ENCODE peak calls at places on chromosomes 1 and 21, in ten cellular contexts. One of them, this sample, is unnamed.

GRCh38 chr1:77831976-77832695 is 52.7 kb downstream of the MIGA1 start:
- DNase-seq in stimulated activated CD8-positive, alpha-beta memory T cell treated with anti-CD3 and anti-CD28 coated beads, Interleukin-15, amount 100 ng/mL, for 24 hours: no peak
- DNase-seq in activated T-helper 1 cell treated with anti-CD3 and anti-CD28 coated beads, Interleukin-2, amount 50 U/mL, for 16 hours: no peak
- DNase-seq in colonic mucosa: no peak
- DNase-seq in NCI-H774: no peak
- DNase-seq in SHP77: no peak
- DNase-seq in AML-193: no peak
- DNase-seq in Ammon's horn: no peak
- DNase-seq in left ventricle myocardium inferior: no peak
- DNase-seq in omental fat pad: no peak
- DNase-seq in this sample: no peak

GRCh38 chr1:203839081-203839480 is 22.3 kb upstream of the SNRPE start:
- DNase-seq in NCI-H774: no peak
- DNase-seq in activated T-helper 1 cell treated with anti-CD3 and anti-CD28 coated beads, Interleukin-2, amount 50 U/mL, for 16 hours: no peak
- DNase-seq in omental fat pad: no peak
- DNase-seq in stimulated activated CD8-positive, alpha-beta memory T cell treated with anti-CD3 and anti-CD28 coated beads, Interleukin-15, amount 100 ng/mL, for 24 hours: no peak
- DNase-seq in left ventricle myocardium inferior: no peak
- DNase-seq in colonic mucosa: no peak
- DNase-seq in Ammon's horn: no peak
- DNase-seq in AML-193: no peak
- DNase-seq in SHP77: no peak
- DNase-seq in this sample: peak; percentile 32

GRCh38 chr1:119001181-119002018 is 13.3 kb upstream of the TBX15 start:
- DNase-seq in AML-193: no peak
- DNase-seq in stimulated activated CD8-positive, alpha-beta memory T cell treated with anti-CD3 and anti-CD28 coated beads, Interleukin-15, amount 100 ng/mL, for 24 hours: no peak
- DNase-seq in Ammon's horn: no peak
- DNase-seq in NCI-H774: no peak
- DNase-seq in colonic mucosa: no peak
- DNase-seq in SHP77: no peak
- DNase-seq in omental fat pad: no peak
- DNase-seq in activated T-helper 1 cell treated with anti-CD3 and anti-CD28 coated beads, Interleukin-2, amount 50 U/mL, for 16 hours: no peak
- DNase-seq in left ventricle myocardium inferior: no peak
- DNase-seq in this sample: no peak

GRCh38 chr1:202890392-202890791 is 1.4 kb upstream of the RABIF start:
- DNase-seq in left ventricle myocardium inferior: no peak
- DNase-seq in AML-193: no peak
- DNase-seq in stimulated activated CD8-positive, alpha-beta memory T cell treated with anti-CD3 and anti-CD28 coated beads, Interleukin-15, amount 100 ng/mL, for 24 hours: no peak
- DNase-seq in colonic mucosa: no peak
- DNase-seq in activated T-helper 1 cell treated with anti-CD3 and anti-CD28 coated beads, Interleukin-2, amount 50 U/mL, for 16 hours: no peak
- DNase-seq in Ammon's horn: no peak
- DNase-seq in omental fat pad: no peak
- DNase-seq in NCI-H774: no peak
- DNase-seq in SHP77: no peak
- DNase-seq in this sample: no peak

GRCh38 chr1:35505911-35506798 is 51.0 kb downstream of the KIAA0319L start:
- DNase-seq in SHP77: no peak
- DNase-seq in AML-193: no peak
- DNase-seq in stimulated activated CD8-positive, alpha-beta memory T cell treated with anti-CD3 and anti-CD28 coated beads, Interleukin-15, amount 100 ng/mL, for 24 hours: no peak
- DNase-seq in activated T-helper 1 cell treated with anti-CD3 and anti-CD28 coated beads, Interleukin-2, amount 50 U/mL, for 16 hours: no peak
- DNase-seq in left ventricle myocardium inferior: no peak
- DNase-seq in Ammon's horn: no peak
- DNase-seq in NCI-H774: no peak
- DNase-seq in omental fat pad: no peak
- DNase-seq in colonic mucosa: no peak
- DNase-seq in this sample: peak; percentile 96

GRCh38 chr1:162028726-162029125 is 5.1 kb upstream of the OLFML2B start:
- DNase-seq in stimulated activated CD8-positive, alpha-beta memory T cell treated with anti-CD3 and anti-CD28 coated beads, Interleukin-15, amount 100 ng/mL, for 24 hours: no peak
- DNase-seq in Ammon's horn: peak; percentile 68
- DNase-seq in AML-193: no peak
- DNase-seq in colonic mucosa: no peak
- DNase-seq in activated T-helper 1 cell treated with anti-CD3 and anti-CD28 coated beads, Interleukin-2, amount 50 U/mL, for 16 hours: no peak
- DNase-seq in SHP77: no peak
- DNase-seq in omental fat pad: no peak
- DNase-seq in left ventricle myocardium inferior: no peak
- DNase-seq in NCI-H774: no peak
- DNase-seq in this sample: no peak

GRCh38 chr1:45470306-45470798 is 20.6 kb downstream of the TESK2 start:
- DNase-seq in SHP77: no peak
- DNase-seq in activated T-helper 1 cell treated with anti-CD3 and anti-CD28 coated beads, Interleukin-2, amount 50 U/mL, for 16 hours: no peak
- DNase-seq in Ammon's horn: no peak
- DNase-seq in AML-193: no peak
- DNase-seq in stimulated activated CD8-positive, alpha-beta memory T cell treated with anti-CD3 and anti-CD28 coated beads, Interleukin-15, amount 100 ng/mL, for 24 hours: no peak
- DNase-seq in left ventricle myocardium inferior: no peak
- DNase-seq in colonic mucosa: no peak
- DNase-seq in omental fat pad: no peak
- DNase-seq in NCI-H774: no peak
- DNase-seq in this sample: no peak

GRCh38 chr1:178871551-178872320 is 859 bp upstream of the ANGPTL1 start:
- DNase-seq in left ventricle myocardium inferior: no peak
- DNase-seq in NCI-H774: no peak
- DNase-seq in Ammon's horn: no peak
- DNase-seq in colonic mucosa: no peak
- DNase-seq in stimulated activated CD8-positive, alpha-beta memory T cell treated with anti-CD3 and anti-CD28 coated beads, Interleukin-15, amount 100 ng/mL, for 24 hours: no peak
- DNase-seq in omental fat pad: no peak
- DNase-seq in activated T-helper 1 cell treated with anti-CD3 and anti-CD28 coated beads, Interleukin-2, amount 50 U/mL, for 16 hours: no peak
- DNase-seq in SHP77: no peak
- DNase-seq in AML-193: no peak
- DNase-seq in this sample: no peak

GRCh38 chr1:247332901-247333361 is 1.3 kb upstream of the ZNF496 start:
- DNase-seq in SHP77: peak; percentile 16
- DNase-seq in colonic mucosa: peak; percentile 45
- DNase-seq in stimulated activated CD8-positive, alpha-beta memory T cell treated with anti-CD3 and anti-CD28 coated beads, Interleukin-15, amount 100 ng/mL, for 24 hours: no peak
- DNase-seq in Ammon's horn: peak; percentile 49
- DNase-seq in AML-193: no peak
- DNase-seq in omental fat pad: no peak
- DNase-seq in NCI-H774: peak; percentile 19
- DNase-seq in left ventricle myocardium inferior: no peak
- DNase-seq in activated T-helper 1 cell treated with anti-CD3 and anti-CD28 coated beads, Interleukin-2, amount 50 U/mL, for 16 hours: no peak
- DNase-seq in this sample: no peak

GRCh38 chr1:84375965-84376910 is 22.0 kb upstream of the DNASE2B start:
- DNase-seq in omental fat pad: no peak
- DNase-seq in SHP77: no peak
- DNase-seq in stimulated activated CD8-positive, alpha-beta memory T cell treated with anti-CD3 and anti-CD28 coated beads, Interleukin-15, amount 100 ng/mL, for 24 hours: no peak
- DNase-seq in Ammon's horn: no peak
- DNase-seq in colonic mucosa: no peak
- DNase-seq in activated T-helper 1 cell treated with anti-CD3 and anti-CD28 coated beads, Interleukin-2, amount 50 U/mL, for 16 hours: no peak
- DNase-seq in AML-193: no peak
- DNase-seq in NCI-H774: no peak
- DNase-seq in left ventricle myocardium inferior: no peak
- DNase-seq in this sample: no peak

GRCh38 chr1:32351077-32351858 is 11.0 kb downstream of the FAM229A start:
- DNase-seq in activated T-helper 1 cell treated with anti-CD3 and anti-CD28 coated beads, Interleukin-2, amount 50 U/mL, for 16 hours: peak; percentile 83
- DNase-seq in SHP77: peak; percentile 99
- DNase-seq in stimulated activated CD8-positive, alpha-beta memory T cell treated with anti-CD3 and anti-CD28 coated beads, Interleukin-15, amount 100 ng/mL, for 24 hours: peak; percentile 77
- DNase-seq in omental fat pad: peak; percentile 77
- DNase-seq in left ventricle myocardium inferior: peak; percentile 94
- DNase-seq in Ammon's horn: peak; percentile 94
- DNase-seq in colonic mucosa: peak; percentile 94
- DNase-seq in AML-193: peak; percentile 71
- DNase-seq in NCI-H774: peak; percentile 99
- DNase-seq in this sample: peak; percentile 42

GRCh38 chr1:228989992-228990827 is 254.9 kb downstream of the RHOU start:
- DNase-seq in left ventricle myocardium inferior: peak; percentile 74
- DNase-seq in AML-193: peak; percentile 89
- DNase-seq in omental fat pad: no peak
- DNase-seq in Ammon's horn: peak; percentile 88
- DNase-seq in activated T-helper 1 cell treated with anti-CD3 and anti-CD28 coated beads, Interleukin-2, amount 50 U/mL, for 16 hours: no peak
- DNase-seq in NCI-H774: peak; percentile 47
- DNase-seq in SHP77: peak; percentile 68
- DNase-seq in colonic mucosa: peak; percentile 46
- DNase-seq in stimulated activated CD8-positive, alpha-beta memory T cell treated with anti-CD3 and anti-CD28 coated beads, Interleukin-15, amount 100 ng/mL, for 24 hours: no peak
- DNase-seq in this sample: no peak

GRCh38 chr1:246032111-246032551 is 474.9 kb downstream of the SMYD3 start:
- DNase-seq in activated T-helper 1 cell treated with anti-CD3 and anti-CD28 coated beads, Interleukin-2, amount 50 U/mL, for 16 hours: no peak
- DNase-seq in left ventricle myocardium inferior: no peak
- DNase-seq in AML-193: no peak
- DNase-seq in Ammon's horn: peak; percentile 23
- DNase-seq in SHP77: no peak
- DNase-seq in NCI-H774: no peak
- DNase-seq in stimulated activated CD8-positive, alpha-beta memory T cell treated with anti-CD3 and anti-CD28 coated beads, Interleukin-15, amount 100 ng/mL, for 24 hours: no peak
- DNase-seq in colonic mucosa: no peak
- DNase-seq in omental fat pad: no peak
- DNase-seq in this sample: no peak

GRCh38 chr1:61782771-61783170 is 40.5 kb downstream of the PATJ start:
- DNase-seq in AML-193: no peak
- DNase-seq in NCI-H774: no peak
- DNase-seq in left ventricle myocardium inferior: no peak
- DNase-seq in Ammon's horn: no peak
- DNase-seq in SHP77: no peak
- DNase-seq in colonic mucosa: no peak
- DNase-seq in stimulated activated CD8-positive, alpha-beta memory T cell treated with anti-CD3 and anti-CD28 coated beads, Interleukin-15, amount 100 ng/mL, for 24 hours: no peak
- DNase-seq in omental fat pad: no peak
- DNase-seq in activated T-helper 1 cell treated with anti-CD3 and anti-CD28 coated beads, Interleukin-2, amount 50 U/mL, for 16 hours: peak; percentile 6
- DNase-seq in this sample: no peak

GRCh38 chr1:7464736-7465135 is 306.4 kb upstream of the VAMP3 start:
- DNase-seq in omental fat pad: no peak
- DNase-seq in stimulated activated CD8-positive, alpha-beta memory T cell treated with anti-CD3 and anti-CD28 coated beads, Interleukin-15, amount 100 ng/mL, for 24 hours: no peak
- DNase-seq in colonic mucosa: no peak
- DNase-seq in Ammon's horn: no peak
- DNase-seq in SHP77: no peak
- DNase-seq in left ventricle myocardium inferior: no peak
- DNase-seq in NCI-H774: no peak
- DNase-seq in AML-193: no peak
- DNase-seq in activated T-helper 1 cell treated with anti-CD3 and anti-CD28 coated beads, Interleukin-2, amount 50 U/mL, for 16 hours: no peak
- DNase-seq in this sample: no peak

GRCh38 chr21:34836103-34836932 is 167.5 kb downstream of the CLIC6 start:
- DNase-seq in AML-193: no peak
- DNase-seq in SHP77: no peak
- DNase-seq in colonic mucosa: no peak
- DNase-seq in left ventricle myocardium inferior: no peak
- DNase-seq in activated T-helper 1 cell treated with anti-CD3 and anti-CD28 coated beads, Interleukin-2, amount 50 U/mL, for 16 hours: no peak
- DNase-seq in Ammon's horn: peak; percentile 78
- DNase-seq in stimulated activated CD8-positive, alpha-beta memory T cell treated with anti-CD3 and anti-CD28 coated beads, Interleukin-15, amount 100 ng/mL, for 24 hours: no peak
- DNase-seq in omental fat pad: no peak
- DNase-seq in NCI-H774: no peak
- DNase-seq in this sample: peak; percentile 99

GRCh38 chr1:246517391-246517790 is 10.3 kb upstream of the SMYD3 start:
- DNase-seq in omental fat pad: no peak
- DNase-seq in AML-193: no peak
- DNase-seq in Ammon's horn: no peak
- DNase-seq in stimulated activated CD8-positive, alpha-beta memory T cell treated with anti-CD3 and anti-CD28 coated beads, Interleukin-15, amount 100 ng/mL, for 24 hours: no peak
- DNase-seq in colonic mucosa: no peak
- DNase-seq in left ventricle myocardium inferior: no peak
- DNase-seq in SHP77: no peak
- DNase-seq in NCI-H774: no peak
- DNase-seq in activated T-helper 1 cell treated with anti-CD3 and anti-CD28 coated beads, Interleukin-2, amount 50 U/mL, for 16 hours: no peak
- DNase-seq in this sample: no peak

GRCh38 chr21:15084668-15085067 is 19.9 kb upstream of the NRIP1 start:
- DNase-seq in AML-193: no peak
- DNase-seq in Ammon's horn: no peak
- DNase-seq in stimulated activated CD8-positive, alpha-beta memory T cell treated with anti-CD3 and anti-CD28 coated beads, Interleukin-15, amount 100 ng/mL, for 24 hours: no peak
- DNase-seq in omental fat pad: no peak
- DNase-seq in SHP77: no peak
- DNase-seq in left ventricle myocardium inferior: no peak
- DNase-seq in NCI-H774: no peak
- DNase-seq in activated T-helper 1 cell treated with anti-CD3 and anti-CD28 coated beads, Interleukin-2, amount 50 U/mL, for 16 hours: no peak
- DNase-seq in colonic mucosa: no peak
- DNase-seq in this sample: no peak

GRCh38 chr1:30377230-30378022 is 346.0 kb downstream of the MATN1 start:
- DNase-seq in stimulated activated CD8-positive, alpha-beta memory T cell treated with anti-CD3 and anti-CD28 coated beads, Interleukin-15, amount 100 ng/mL, for 24 hours: no peak
- DNase-seq in NCI-H774: no peak
- DNase-seq in activated T-helper 1 cell treated with anti-CD3 and anti-CD28 coated beads, Interleukin-2, amount 50 U/mL, for 16 hours: no peak
- DNase-seq in omental fat pad: no peak
- DNase-seq in colonic mucosa: no peak
- DNase-seq in SHP77: no peak
- DNase-seq in AML-193: no peak
- DNase-seq in left ventricle myocardium inferior: no peak
- DNase-seq in Ammon's horn: no peak
- DNase-seq in this sample: no peak

GRCh38 chr1:43367904-43368645 is at the start of gene ELOVL1:
- DNase-seq in left ventricle myocardium inferior: peak; percentile 95
- DNase-seq in omental fat pad: peak; percentile 70
- DNase-seq in Ammon's horn: peak; percentile 91
- DNase-seq in colonic mucosa: peak; percentile 94
- DNase-seq in stimulated activated CD8-positive, alpha-beta memory T cell treated with anti-CD3 and anti-CD28 coated beads, Interleukin-15, amount 100 ng/mL, for 24 hours: peak; percentile 81
- DNase-seq in SHP77: peak; percentile 84
- DNase-seq in AML-193: peak; percentile 87
- DNase-seq in activated T-helper 1 cell treated with anti-CD3 and anti-CD28 coated beads, Interleukin-2, amount 50 U/mL, for 16 hours: peak; percentile 68
- DNase-seq in NCI-H774: peak; percentile 97
- DNase-seq in this sample: peak; percentile 37

GRCh38 chr1:32816676-32817158 is 441 bp downstream of the YARS1 start:
- DNase-seq in left ventricle myocardium inferior: no peak
- DNase-seq in NCI-H774: peak; percentile 40
- DNase-seq in AML-193: no peak
- DNase-seq in Ammon's horn: peak; percentile 27
- DNase-seq in omental fat pad: no peak
- DNase-seq in SHP77: peak; percentile 34
- DNase-seq in activated T-helper 1 cell treated with anti-CD3 and anti-CD28 coated beads, Interleukin-2, amount 50 U/mL, for 16 hours: no peak
- DNase-seq in stimulated activated CD8-positive, alpha-beta memory T cell treated with anti-CD3 and anti-CD28 coated beads, Interleukin-15, amount 100 ng/mL, for 24 hours: no peak
- DNase-seq in colonic mucosa: no peak
- DNase-seq in this sample: no peak

GRCh38 chr1:69911301-69911801 is 294.0 kb downstream of the LRRC40 start:
- DNase-seq in Ammon's horn: no peak
- DNase-seq in colonic mucosa: no peak
- DNase-seq in AML-193: peak; percentile 87
- DNase-seq in omental fat pad: no peak
- DNase-seq in stimulated activated CD8-positive, alpha-beta memory T cell treated with anti-CD3 and anti-CD28 coated beads, Interleukin-15, amount 100 ng/mL, for 24 hours: no peak
- DNase-seq in NCI-H774: no peak
- DNase-seq in left ventricle myocardium inferior: no peak
- DNase-seq in SHP77: no peak
- DNase-seq in activated T-helper 1 cell treated with anti-CD3 and anti-CD28 coated beads, Interleukin-2, amount 50 U/mL, for 16 hours: no peak
- DNase-seq in this sample: peak; percentile 60

GRCh38 chr1:204673909-204674701 is 11.4 kb downstream of the LRRN2 start:
- DNase-seq in omental fat pad: no peak
- DNase-seq in Ammon's horn: no peak
- DNase-seq in NCI-H774: peak; percentile 75
- DNase-seq in left ventricle myocardium inferior: no peak
- DNase-seq in AML-193: no peak
- DNase-seq in SHP77: peak; percentile 22
- DNase-seq in stimulated activated CD8-positive, alpha-beta memory T cell treated with anti-CD3 and anti-CD28 coated beads, Interleukin-15, amount 100 ng/mL, for 24 hours: no peak
- DNase-seq in colonic mucosa: no peak
- DNase-seq in activated T-helper 1 cell treated with anti-CD3 and anti-CD28 coated beads, Interleukin-2, amount 50 U/mL, for 16 hours: no peak
- DNase-seq in this sample: no peak

GRCh38 chr1:57623039-57623790 is 199.4 kb upstream of the DAB1 start:
- DNase-seq in Ammon's horn: peak; percentile 67
- DNase-seq in AML-193: no peak
- DNase-seq in left ventricle myocardium inferior: peak; percentile 57
- DNase-seq in NCI-H774: no peak
- DNase-seq in stimulated activated CD8-positive, alpha-beta memory T cell treated with anti-CD3 and anti-CD28 coated beads, Interleukin-15, amount 100 ng/mL, for 24 hours: no peak
- DNase-seq in colonic mucosa: no peak
- DNase-seq in SHP77: no peak
- DNase-seq in activated T-helper 1 cell treated with anti-CD3 and anti-CD28 coated beads, Interleukin-2, amount 50 U/mL, for 16 hours: no peak
- DNase-seq in omental fat pad: no peak
- DNase-seq in this sample: no peak

GRCh38 chr1:236323819-236324411 is 42.2 kb upstream of the ERO1B start:
- DNase-seq in left ventricle myocardium inferior: no peak
- DNase-seq in omental fat pad: no peak
- DNase-seq in SHP77: no peak
- DNase-seq in NCI-H774: no peak
- DNase-seq in AML-193: no peak
- DNase-seq in colonic mucosa: no peak
- DNase-seq in stimulated activated CD8-positive, alpha-beta memory T cell treated with anti-CD3 and anti-CD28 coated beads, Interleukin-15, amount 100 ng/mL, for 24 hours: no peak
- DNase-seq in activated T-helper 1 cell treated with anti-CD3 and anti-CD28 coated beads, Interleukin-2, amount 50 U/mL, for 16 hours: no peak
- DNase-seq in Ammon's horn: no peak
- DNase-seq in this sample: no peak

GRCh38 chr1:29077155-29077554 is 46.5 kb downstream of the TMEM200B start:
- DNase-seq in colonic mucosa: no peak
- DNase-seq in Ammon's horn: no peak
- DNase-seq in omental fat pad: no peak
- DNase-seq in NCI-H774: no peak
- DNase-seq in activated T-helper 1 cell treated with anti-CD3 and anti-CD28 coated beads, Interleukin-2, amount 50 U/mL, for 16 hours: no peak
- DNase-seq in AML-193: no peak
- DNase-seq in SHP77: no peak
- DNase-seq in stimulated activated CD8-positive, alpha-beta memory T cell treated with anti-CD3 and anti-CD28 coated beads, Interleukin-15, amount 100 ng/mL, for 24 hours: no peak
- DNase-seq in left ventricle myocardium inferior: no peak
- DNase-seq in this sample: no peak

GRCh38 chr1:63773815-63774616 is at the start of gene ROR1:
- DNase-seq in activated T-helper 1 cell treated with anti-CD3 and anti-CD28 coated beads, Interleukin-2, amount 50 U/mL, for 16 hours: no peak
- DNase-seq in stimulated activated CD8-positive, alpha-beta memory T cell treated with anti-CD3 and anti-CD28 coated beads, Interleukin-15, amount 100 ng/mL, for 24 hours: peak; percentile 7
- DNase-seq in SHP77: peak; percentile 73
- DNase-seq in Ammon's horn: peak; percentile 92
- DNase-seq in omental fat pad: peak; percentile 52
- DNase-seq in AML-193: no peak
- DNase-seq in colonic mucosa: peak; percentile 92
- DNase-seq in left ventricle myocardium inferior: peak; percentile 89
- DNase-seq in NCI-H774: peak; percentile 77
- DNase-seq in this sample: no peak

This sample was measured in AG09309.